ENCODE peak calls at places on chromosomes 1 and 21, in five cellular contexts. H is sigmoid colon, S is A549, G is HepG2, O is ovary. T is an unnamed sample.

GRCh38 chr1:226342656-226343055 is 33.7 kb upstream of the LIN9 start:
- DNase-seq in H (no peak), G (no peak), O (no peak), S (no peak), T (no peak)

GRCh38 chr1:6162773-6163172 is 17.3 kb downstream of the CHD5 start:
- DNase-seq in O (no peak), G (no peak), H (no peak), S (peak), T (no peak)

GRCh38 chr21:29145354-29145782 is 14.9 kb downstream of the MAP3K7CL start:
- DNase-seq in S (peak), G (peak), H (peak), O (no peak), T (no peak)

GRCh38 chr1:150429805-150430204 is 57.4 kb upstream of the TARS2 start:
- DNase-seq in S (peak), H (no peak), O (no peak), G (peak), T (no peak)

GRCh38 chr21:42565206-42565810 is 51.7 kb downstream of the SLC37A1 start:
- DNase-seq in G (no peak), S (no peak), H (peak), O (no peak), T (peak)

GRCh38 chr1:41900611-41901444 is 17.9 kb downstream of the HIVEP3 start:
- DNase-seq in G (no peak), H (no peak), S (peak), O (no peak), T (peak)

GRCh38 chr1:53182111-53182593 is 14.5 kb upstream of the CPT2 start:
- DNase-seq in S (peak), O (peak), G (peak), H (peak), T (peak)

GRCh38 chr1:16184557-16185303 is 27.7 kb downstream of the ARHGEF19 start:
- DNase-seq in S (no peak), O (no peak), H (no peak), G (no peak), T (no peak)

GRCh38 chr21:28148400-28149064 is 844.1 kb downstream of the LTN1 start:
- DNase-seq in H (no peak), O (no peak), G (no peak), S (no peak), T (no peak)

GRCh38 chr21:33198346-33199135 is 31.2 kb upstream of the IFNAR2 start:
- DNase-seq in O (no peak), G (no peak), H (peak), S (no peak), T (peak)

GRCh38 chr1:204296431-204296988 is 63.2 kb downstream of the PLEKHA6 start:
- DNase-seq in G (peak), H (peak), O (peak), S (no peak), T (no peak)

GRCh38 chr1:206766251-206766856 is 4.2 kb upstream of the IL19 start:
- DNase-seq in S (no peak), H (peak), O (no peak), G (peak), T (peak)

GRCh38 chr1:174194451-174194850 is 35.1 kb downstream of the RABGAP1L start:
- DNase-seq in S (no peak), O (no peak), G (no peak), H (no peak), T (no peak)

GRCh38 chr21:36097427-36098230 is 27.8 kb downstream of the CBR1 start:
- DNase-seq in S (no peak), O (no peak), G (no peak), H (no peak), T (no peak)

GRCh38 chr1:37808369-37809319 is 636 bp upstream of the YRDC start:
- DNase-seq in G (no peak), O (peak), H (peak), S (peak), T (peak)

GRCh38 chr1:208066583-208066982 is 155.7 kb upstream of the CD34 start:
- DNase-seq in H (no peak), G (no peak), O (no peak), S (no peak), T (no peak)

GRCh38 chr1:88867743-88868521 is 23.4 kb downstream of the GTF2B start:
- DNase-seq in O (no peak), G (no peak), S (no peak), H (no peak), T (no peak)

GRCh38 chr1:175035860-175036259 is 12.6 kb upstream of the MRPS14 start:
- DNase-seq in O (no peak), H (no peak), G (no peak), S (no peak), T (no peak)

GRCh38 chr1:224800486-224801119 is 128.9 kb upstream of the DNAH14 start:
- DNase-seq in G (no peak), H (no peak), S (no peak), O (no peak), T (no peak)

GRCh38 chr1:16088996-16089395 is 15.5 kb upstream of the FAM131C start:
- DNase-seq in G (no peak), H (no peak), S (no peak), O (peak), T (no peak)

GRCh38 chr1:113297749-113298148 is 92.6 kb upstream of the MAGI3 start:
- DNase-seq in G (no peak), H (no peak), S (no peak), O (no peak), T (no peak)

GRCh38 chr1:71521655-71522264 is 440.9 kb upstream of the ZRANB2 start:
- DNase-seq in G (peak), O (peak), S (no peak), H (no peak), T (peak)

GRCh38 chr1:191290441-191290840 is 812.8 kb upstream of the BRINP3 start:
- DNase-seq in G (no peak), S (no peak), H (no peak), O (no peak), T (no peak)

GRCh38 chr1:96641292-96641691 is 80.3 kb upstream of the PTBP2 start:
- DNase-seq in H (no peak), O (no peak), G (no peak), S (no peak), T (no peak)

GRCh38 chr1:112706505-112707216 is at the start of gene RHOC:
- DNase-seq in O (peak), S (peak), G (no peak), H (peak), T (peak)

GRCh38 chr21:45580576-45581321 is 38.5 kb upstream of the SLC19A1 start:
- DNase-seq in G (no peak), S (no peak), O (no peak), H (peak), T (peak)

GRCh38 chr1:107964397-107965111 is 426 bp downstream of the VAV3 start:
- DNase-seq in H (no peak), O (no peak), S (no peak), G (no peak), T (peak)

GRCh38 chr21:35838987-35839763 is 221.2 kb downstream of the SETD4 start:
- DNase-seq in H (no peak), S (no peak), G (no peak), O (no peak), T (no peak)

GRCh38 chr1:213658508-213658907 is 329.3 kb upstream of the PROX1 start:
- DNase-seq in H (no peak), G (no peak), O (no peak), S (no peak), T (no peak)

GRCh38 chr1:219897914-219898313 is 30.4 kb downstream of the SLC30A10 start:
- DNase-seq in G (no peak), S (no peak), O (no peak), H (no peak), T (no peak)

GRCh38 chr1:202809597-202810159 is 1.1 kb upstream of the PCAT6 start:
- DNase-seq in S (no peak), G (no peak), O (no peak), H (no peak), T (no peak)

GRCh38 chr1:202810193-202810614 is 550 bp upstream of the PCAT6 start:
- DNase-seq in S (no peak), O (no peak), G (no peak), H (no peak), T (no peak)

GRCh38 chr1:202811296-202812175 is 782 bp downstream of the PCAT6 start:
- DNase-seq in G (peak), S (no peak), H (peak), O (peak), T (peak)

GRCh38 chr1:202812176-202813026 is 1.6 kb downstream of the PCAT6 start:
- DNase-seq in O (no peak), S (no peak), G (peak), H (no peak), T (peak)

DNA sequence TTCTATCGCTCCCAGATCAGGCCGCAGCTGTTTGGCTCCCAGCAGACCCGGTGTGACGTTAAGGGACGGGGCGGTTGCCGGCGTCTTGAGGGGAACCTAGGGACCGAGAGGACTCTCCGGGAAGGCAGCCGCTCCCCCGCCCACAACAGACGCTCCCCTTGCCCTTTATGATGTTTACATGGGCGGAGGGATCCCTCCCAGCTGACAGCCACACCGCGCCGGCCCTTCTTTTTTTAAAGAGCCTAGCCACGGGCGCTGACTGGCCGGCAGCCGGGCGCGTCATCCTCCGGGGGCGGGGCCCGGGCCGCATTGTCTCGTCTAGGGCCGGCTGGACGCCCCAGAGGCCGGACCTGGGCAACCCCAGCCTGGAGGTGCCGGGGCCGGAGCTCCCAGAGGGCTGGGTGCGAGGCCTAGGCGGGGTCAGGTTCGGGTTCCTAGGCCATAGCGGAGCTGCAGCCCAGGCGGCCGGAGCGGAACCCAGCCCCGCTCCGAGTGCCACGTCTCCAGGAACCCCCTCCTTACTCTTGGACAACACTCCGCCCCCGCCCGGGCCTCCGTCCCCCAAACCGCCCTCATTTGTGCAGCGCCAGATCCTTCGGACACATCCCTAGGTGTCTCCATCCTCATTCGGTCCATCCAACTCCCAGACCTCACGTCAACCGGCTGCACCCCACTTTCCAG is at the start of gene PCAT6:
- DNase-seq in S (peak), G (peak), H (peak), O (peak), T (peak)
- TF ChIP-seq EP300 in S (no peak), G (peak), H (no peak), O (no peak), T (peak)

GRCh38 chr1:22597996-22598395 is 34.7 kb downstream of the EPHA8 start:
- DNase-seq in H (no peak), S (no peak), G (no peak), O (no peak), T (no peak)
- TF ChIP-seq EP300 in H (no peak), S (no peak), G (no peak), O (no peak), T (no peak)

GRCh38 chr1:231050395-231050794 is 10.3 kb upstream of the FAM89A start:
- DNase-seq in O (no peak), S (no peak), H (no peak), G (no peak), T (no peak)
- TF ChIP-seq EP300 in O (no peak), S (no peak), H (no peak), G (no peak), T (no peak)

DNA sequence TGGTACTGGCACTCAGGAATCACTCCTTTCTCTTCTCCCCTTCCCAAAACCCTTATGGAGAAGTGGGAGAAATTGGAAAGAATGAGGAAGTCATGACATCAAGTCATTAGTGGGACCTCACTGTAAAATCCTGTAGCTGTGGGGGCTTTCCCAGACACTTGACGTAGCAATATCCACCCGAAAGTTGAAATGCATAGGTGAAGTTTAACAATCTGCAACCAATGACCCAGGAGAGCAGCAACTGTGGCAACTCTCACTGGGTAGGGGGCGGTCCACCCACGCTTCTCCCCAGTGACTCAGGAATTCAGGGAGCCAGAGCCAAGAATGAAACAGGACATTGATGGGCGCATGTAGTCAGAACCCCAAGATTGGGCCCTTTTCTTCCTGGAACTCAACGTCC is 27.0 kb downstream of the ABCA4 start:
- DNase-seq in H (peak), S (no peak), G (no peak), O (no peak), T (no peak)
- TF ChIP-seq EP300 in H (no peak), S (no peak), G (no peak), O (no peak), T (no peak)